ENCODE peak calls at places on chromosomes 1 and 21, in six cellular contexts. T is KG1, X is Daoy, W is NCI-H1930, O is hippocampal formation, U is pancreas. K is an unnamed sample.
A peak's percentile ranks its signal among the peaks of the same experiment; 100 is the strongest.

GRCh38 chr1:62045579-62045978 is 149.1 kb upstream of the L1TD1 start:
- DNase-seq in U (no peak), O (no peak), T (no peak), X (peak; percentile 65), W (no peak), K (peak; percentile 44)

GRCh38 chr1:26350701-26351590 is 3.0 kb downstream of the CRYBG2 start:
- DNase-seq in O (no peak), T (no peak), X (no peak), W (no peak), U (no peak), K (peak; percentile 80)

GRCh38 chr1:192979542-192979941 is 79.6 kb downstream of the UCHL5 start:
- DNase-seq in X (peak; percentile 11), W (no peak), U (no peak), T (no peak), O (no peak), K (peak; percentile 86)

GRCh38 chr1:8458607-8459006 is 140.7 kb downstream of the SLC45A1 start:
- DNase-seq in W (no peak), X (no peak), T (no peak), U (no peak), O (no peak), K (no peak)

GRCh38 chr1:44421374-44422028 is 16.4 kb downstream of the RNF220 start:
- DNase-seq in W (no peak), U (no peak), O (no peak), T (peak; percentile 50), X (no peak), K (no peak)

GRCh38 chr1:205370780-205371179 is 14.1 kb upstream of the KLHDC8A start:
- DNase-seq in W (no peak), T (no peak), O (no peak), U (no peak), X (no peak), K (no peak)

GRCh38 chr1:215957692-215958091 is 390.6 kb downstream of the KCTD3 start:
- DNase-seq in U (no peak), T (no peak), W (no peak), X (peak; percentile 11), O (no peak), K (no peak)

GRCh38 chr1:167542109-167543032 is 11.2 kb downstream of the CREG1 start:
- DNase-seq in X (no peak), W (no peak), U (no peak), O (no peak), T (no peak), K (no peak)

GRCh38 chr21:37478821-37479220 is 112.2 kb downstream of the DYRK1A start:
- DNase-seq in U (no peak), O (no peak), X (no peak), T (no peak), W (no peak), K (peak; percentile 62)

GRCh38 chr1:7136166-7136953 is 351.1 kb downstream of the CAMTA1 start:
- DNase-seq in U (no peak), O (no peak), W (no peak), T (no peak), X (no peak), K (peak; percentile 17)

K was measured in kidney tubule cell.